ENCODE peak calls at places on chromosomes 2 and 18, in ten cellular contexts. I is pulmonary artery endothelial cell; U is HTR-8/SVneo; A is ACHN; T is AML-193; Z is ovary; H is activated naive CD4-positive, alpha-beta T cell treated with anti-CD3 and anti-CD28 coated beads, Interleukin-2, amount 10 ng/mL, durations not matched to agents 7 days and 5 days; Y is naive B cell; Q is stimulated activated CD4-positive, alpha-beta T cell treated with anti-CD3 and anti-CD28 coated beads, Interleukin-12 subunit alpha, Interleukin-12 subunit beta, amount 100 ng/mL, for 4 hours; O is activated T-cell treated with anti-CD3 and anti-CD28 coated beads for 1 hour. E is an unnamed sample.
A peak's percentile ranks its signal among the peaks of the same experiment; 100 is the strongest.

GRCh38 chr18:32777049-32777448 is 4.2 kb upstream of the KLHL14 start:
- DNase-seq in Z (no peak), T (no peak), H (no peak), Q (no peak), U (no peak), Y (no peak), I (no peak), O (no peak), A (no peak), E (no peak)

GRCh38 chr2:240852671-240853314 is 15.8 kb upstream of the AGXT start:
- DNase-seq in Z (no peak), O (no peak), Q (no peak), I (no peak), A (no peak), T (no peak), H (no peak), U (no peak), Y (no peak), E (no peak)

GRCh38 chr2:213834331-213834730 is 550.1 kb downstream of the SPAG16 start:
- DNase-seq in T (no peak), Z (no peak), I (no peak), Y (no peak), O (no peak), A (peak; percentile 23), Q (no peak), U (peak; percentile 34), H (no peak), E (no peak)

GRCh38 chr2:163713534-163714311 is 22.1 kb downstream of the FIGN start:
- DNase-seq in Y (no peak), A (no peak), O (no peak), H (no peak), I (no peak), Q (no peak), T (no peak), Z (no peak), U (no peak), E (no peak)

GRCh38 chr2:47078541-47079482 is 76.3 kb downstream of the STPG4 start:
- DNase-seq in A (no peak), O (no peak), Q (no peak), H (no peak), U (no peak), Y (no peak), Z (no peak), T (no peak), I (no peak), E (no peak)

GRCh38 chr2:146321175-146321574 is 1523.7 kb upstream of the ACVR2A start:
- DNase-seq in U (no peak), Q (no peak), I (no peak), Y (no peak), H (no peak), T (no peak), A (no peak), O (no peak), Z (no peak), E (peak; percentile 43)

GRCh38 chr2:96816836-96817702 is 1.0 kb downstream of the CNNM3 start:
- DNase-seq in O (no peak), A (peak; percentile 8), U (peak; percentile 34), I (no peak), Y (no peak), T (no peak), H (peak; percentile 28), Z (no peak), Q (peak; percentile 18), E (no peak)

GRCh38 chr2:26244479-26245230 is at the start of the genes HADHA and HADHB:
- DNase-seq in A (peak; percentile 93), I (peak; percentile 63), Q (peak; percentile 78), U (peak; percentile 95), Z (peak; percentile 90), H (peak; percentile 87), O (peak; percentile 71), Y (peak; percentile 91), T (peak; percentile 86), E (peak; percentile 94)

GRCh38 chr2:127615511-127616166 is 30.3 kb upstream of the GPR17 start:
- DNase-seq in I (no peak), T (no peak), O (no peak), H (peak; percentile 19), U (no peak), Y (no peak), Q (no peak), Z (no peak), A (no peak), E (no peak)

GRCh38 chr18:36769611-36770314 is 59.0 kb downstream of the TPGS2 start:
- DNase-seq in T (peak; percentile 7), Q (peak; percentile 2), Y (no peak), U (no peak), Z (no peak), A (peak; percentile 21), O (no peak), I (no peak), H (no peak), E (peak; percentile 40)

GRCh38 chr2:127087780-127088495 is 19.0 kb downstream of the BIN1 start:
- DNase-seq in Q (no peak), U (no peak), Y (no peak), I (no peak), A (no peak), H (no peak), Z (no peak), O (no peak), T (no peak), E (peak; percentile 21)

GRCh38 chr2:106602042-106602441 is 114.9 kb downstream of the CD8B2 start:
- DNase-seq in I (no peak), T (no peak), U (no peak), Q (no peak), A (no peak), H (no peak), Y (no peak), O (no peak), Z (no peak), E (no peak)

GRCh38 chr2:8229546-8229986 is 452.3 kb upstream of the ID2 start:
- DNase-seq in Z (peak; percentile 80), I (no peak), Y (no peak), T (peak; percentile 97), U (no peak), H (peak; percentile 64), Q (peak; percentile 10), O (peak; percentile 4), A (peak; percentile 62), E (peak; percentile 81)

E was measured in cardiac muscle cell.